ENCODE peak calls at places on chromosomes 6 and 20, in nine cellular contexts. Y is Karpas-422, A is hepatocyte, B is IMR-90, S is HCT116, Q is SK-N-SH, X is PC-9, J is K562, C is GM23338. N is an unnamed sample.

GRCh38 chr6:125073071-125073470 is 80.5 kb upstream of the TPD52L1 start:
- DNase-seq in A (no peak), B (no peak), J (no peak), X (no peak), Y (no peak), C (no peak), S (no peak), Q (no peak), N (no peak)

GRCh38 chr6:136095961-136096360 is 154.2 kb downstream of the MTFR2 start:
- DNase-seq in Y (no peak), B (no peak), J (no peak), C (no peak), Q (no peak), A (no peak), X (no peak), S (no peak), N (peak; percentile 52)

GRCh38 chr20:58716476-58717277 is 24.1 kb downstream of the NPEPL1 start:
- DNase-seq in J (no peak), A (peak; percentile 2), Y (no peak), Q (peak; percentile 56), C (no peak), X (no peak), B (no peak), S (no peak), N (no peak)

GRCh38 chr6:112938656-112939055 is 591.5 kb downstream of the RFPL4B start:
- DNase-seq in Q (no peak), C (no peak), S (no peak), Y (no peak), X (no peak), A (no peak), J (no peak), B (no peak), N (no peak)

GRCh38 chr6:51515052-51515402 is 572.4 kb downstream of the PKHD1 start:
- DNase-seq in S (no peak), C (no peak), B (no peak), J (no peak), X (no peak), A (no peak), Q (peak; percentile 9), Y (no peak), N (no peak)

GRCh38 chr6:12245763-12246720 is 44.1 kb upstream of the EDN1 start:
- DNase-seq in Y (no peak), J (no peak), A (no peak), S (no peak), B (peak; percentile 39), C (peak; percentile 24), Q (no peak), X (no peak), N (peak; percentile 6)

GRCh38 chr20:58342104-58342945 is 32.8 kb downstream of the RAB22A start:
- DNase-seq in Q (no peak), Y (no peak), X (peak; percentile 31), J (no peak), A (no peak), C (no peak), B (peak; percentile 67), S (no peak), N (peak; percentile 78)

GRCh38 chr6:3835055-3835731 is 14.0 kb upstream of the FAM50B start:
- DNase-seq in S (no peak), Y (no peak), J (no peak), A (peak; percentile 81), Q (no peak), C (peak; percentile 40), B (no peak), X (no peak), N (peak; percentile 76)

GRCh38 chr6:108626777-108627176 is 66.1 kb downstream of the FOXO3 start:
- DNase-seq in C (no peak), J (no peak), Q (no peak), S (no peak), Y (no peak), A (no peak), B (no peak), X (no peak), N (no peak)
- H4K20me1 ChIP-seq in C (peaks cover 10% of the 10 kb centered on the region), J (no peaks in the 10 kb centered on the region), Q (peaks cover 72% of the 10 kb centered on the region), S (peaks cover 26% of the 10 kb centered on the region), Y (peaks cover 48% of the 10 kb centered on the region), A (peaks cover 75% of the 10 kb centered on the region), B (peaks cover 84% of the 10 kb centered on the region), X (peaks cover 99% of the 10 kb centered on the region), N (peaks cover 22% of the 10 kb centered on the region)

GRCh38 chr6:85404497-85405174 is 45.2 kb upstream of the NT5E start:
- DNase-seq in B (peak; percentile 95), A (peak; percentile 43), X (peak; percentile 60), S (peak; percentile 43), J (no peak), Q (no peak), C (no peak), Y (no peak), N (peak; percentile 96)

GRCh38 chr6:85405853-85406198 is 44.1 kb upstream of the NT5E start:
- DNase-seq in J (no peak), Q (no peak), S (no peak), B (no peak), Y (no peak), X (no peak), A (peak; percentile 29), C (no peak), N (no peak)

GRCh38 chr6:85408039-85408438 is 41.8 kb upstream of the NT5E start:
- DNase-seq in J (no peak), A (no peak), B (no peak), C (peak; percentile 36), S (no peak), Q (no peak), X (no peak), Y (no peak), N (no peak)

GRCh38 chr6:85405175-85405852 is 44.6 kb upstream of the NT5E start:
- DNase-seq in C (no peak), B (peak; percentile 55), S (no peak), X (no peak), Y (no peak), J (no peak), Q (no peak), A (peak; percentile 54), N (peak; percentile 17)

GRCh38 chr6:85406641-85407075 is 43.2 kb upstream of the NT5E start:
- DNase-seq in B (peak; percentile 65), S (no peak), Y (no peak), X (no peak), C (no peak), J (no peak), A (no peak), Q (no peak), N (peak; percentile 30)
- H3K4me3 ChIP-seq in B (no peak overlapping the region), S (no peak overlapping the region), Y (no peak overlapping the region), X (no peak overlapping the region), C (no peak overlapping the region), J (no peak overlapping the region), A (no peak overlapping the region), Q (no peak overlapping the region), N (no peak overlapping the region)

GRCh38 chr6:100504786-100505737 is 40.3 kb upstream of the SIM1 start:
- DNase-seq in Y (no peak), A (peak; percentile 11), C (peak; percentile 15), B (peak; percentile 89), S (peak; percentile 31), Q (no peak), J (no peak), X (peak; percentile 60), N (peak; percentile 88)

GRCh38 chr6:100506651-100507050 is 41.9 kb upstream of the SIM1 start:
- DNase-seq in A (no peak), J (no peak), C (no peak), X (no peak), S (no peak), Q (no peak), B (peak; percentile 64), Y (no peak), N (no peak)

DNA sequence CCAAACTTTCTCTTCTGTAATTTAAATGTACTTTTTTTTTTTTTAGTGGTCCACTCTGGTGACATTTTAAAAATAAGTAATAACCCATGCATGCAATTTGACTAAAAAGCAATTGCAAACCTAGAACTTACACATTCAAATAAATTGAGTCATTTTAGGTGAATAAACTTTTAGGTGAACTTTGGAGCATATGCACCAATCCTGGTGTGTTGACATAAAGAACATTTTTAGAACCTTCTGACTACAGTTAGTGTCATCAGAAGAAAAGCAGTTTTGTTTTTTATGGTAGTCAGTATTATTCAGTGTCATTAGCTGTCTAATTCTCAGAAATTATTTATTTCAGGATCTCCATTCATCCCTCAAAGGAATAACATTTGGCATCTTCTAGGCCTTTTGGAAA is 38.3 kb upstream of the SIM1 start:
- DNase-seq in C (no peak), B (no peak), A (no peak), Y (no peak), X (no peak), J (no peak), Q (no peak), S (no peak), N (no peak)
- H4K20me1 ChIP-seq in C (no peaks in the 10 kb centered on the region), B (no peaks in the 10 kb centered on the region), A (no peaks in the 10 kb centered on the region), Y (no peaks in the 10 kb centered on the region), X (no peaks in the 10 kb centered on the region), J (no peaks in the 10 kb centered on the region), Q (no peaks in the 10 kb centered on the region), S (no peaks in the 10 kb centered on the region), N (no peaks in the 10 kb centered on the region)

GRCh38 chr6:29625337-29625930 is 7.5 kb downstream of the GABBR1 start:
- DNase-seq in Q (no peak), Y (no peak), X (no peak), J (peak; percentile 6), A (no peak), C (no peak), S (no peak), B (no peak), N (no peak)

GRCh38 chr6:29628419-29629281 is 4.3 kb downstream of the GABBR1 start:
- DNase-seq in Y (peak; percentile 66), B (peak; percentile 73), J (peak; percentile 93), X (peak; percentile 61), S (no peak), A (peak; percentile 91), Q (peak; percentile 90), C (peak; percentile 96), N (peak; percentile 90)

GRCh38 chr6:29629571-29629970 is 3.4 kb downstream of the GABBR1 start:
- DNase-seq in X (no peak), S (no peak), J (peak; percentile 5), C (no peak), Q (no peak), B (no peak), A (no peak), Y (no peak), N (peak; percentile 24)

GRCh38 chr6:29627762-29628418 is 5.1 kb downstream of the GABBR1 start:
- DNase-seq in A (peak; percentile 77), J (peak; percentile 94), B (peak; percentile 86), X (no peak), Q (peak; percentile 94), C (peak; percentile 95), Y (peak; percentile 47), S (no peak), N (peak; percentile 84)

DNA sequence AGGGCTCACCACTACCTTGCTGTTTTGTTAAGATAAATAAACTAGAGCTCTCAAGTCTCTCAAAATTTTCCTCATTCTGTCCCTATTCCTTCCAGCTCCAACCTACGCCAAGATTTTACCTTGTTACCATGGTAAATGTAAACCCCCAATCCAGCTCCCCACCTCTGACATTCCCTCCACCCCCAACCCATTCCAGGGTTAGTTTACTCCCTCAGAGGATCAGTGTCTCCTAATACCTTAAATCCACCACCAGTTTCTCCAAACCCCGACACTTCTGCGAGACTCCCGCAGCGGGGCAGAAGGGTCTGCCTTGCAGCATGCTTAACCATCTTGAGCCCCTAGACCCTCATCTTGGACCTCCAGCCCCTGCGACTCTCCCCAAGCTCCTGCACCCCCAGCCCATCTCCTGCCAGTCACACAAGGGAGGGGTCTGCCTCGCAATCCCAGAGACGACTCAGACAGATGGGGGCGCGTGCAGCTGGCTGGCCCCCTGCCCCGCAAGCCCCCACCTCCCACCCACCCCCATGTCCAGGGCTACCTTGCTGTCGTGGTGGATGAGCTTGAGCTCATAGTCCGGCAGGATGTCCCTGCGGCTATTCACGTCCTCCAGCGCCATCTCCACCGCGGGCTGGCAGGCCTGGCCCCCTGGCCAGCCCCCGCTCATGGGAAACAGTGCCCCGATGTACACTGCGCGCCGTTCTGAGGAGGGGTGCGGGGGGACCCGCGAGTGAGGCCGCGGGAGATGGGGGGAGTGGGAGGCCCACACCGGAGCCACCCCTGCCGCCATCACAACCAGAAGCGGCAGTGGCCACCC is 5.8 kb downstream of the GABBR1 start:
- DNase-seq in S (no peak), B (no peak), X (no peak), A (peak; percentile 27), J (peak; percentile 15), Y (no peak), C (no peak), Q (peak; percentile 67), N (peak; percentile 36)
- H3K4me3 ChIP-seq in S (no peak overlapping the region), B (peak overlapping the region; percentile 72), X (no peak overlapping the region), A (peak overlapping the region; percentile 49), J (peak overlapping the region; percentile 66), Y (no peak overlapping the region), C (peak overlapping the region; percentile 96), Q (peak overlapping the region; percentile 54), N (peak overlapping the region; percentile 84)